ENCODE peak calls at places on chromosomes 5 and 9, in nine cellular contexts. J, S, L, O, C, D, Y, M and Q are unnamed samples.

GRCh38 chr9:100674419-100675122 is 96.7 kb downstream of the CAVIN4 start:
- DNase-seq in J (no peak), S (no peak), L (no peak), O (no peak), C (no peak), D (no peak), Y (no peak), M (no peak), Q (no peak)

GRCh38 chr5:103014983-103015382 is 105.0 kb downstream of the GIN1 start:
- DNase-seq in J (no peak), S (no peak), L (peak), O (no peak), C (no peak), D (peak), Y (no peak), M (peak), Q (peak)

GRCh38 chr9:16824545-16825041 is 45.9 kb downstream of the BNC2 start:
- DNase-seq in J (peak), S (no peak), L (peak), O (peak), C (no peak), D (peak), Y (no peak), M (peak), Q (peak)

GRCh38 chr9:112380102-112380581 is at the start of gene HSDL2:
- DNase-seq in J (peak), S (no peak), L (peak), O (no peak), C (peak), D (peak), Y (peak), M (peak), Q (peak)

GRCh38 chr9:125971050-125971449 is 223.9 kb downstream of the PBX3 start:
- DNase-seq in J (no peak), S (no peak), L (no peak), O (no peak), C (no peak), D (no peak), Y (no peak), M (no peak), Q (no peak)

GRCh38 chr5:111077678-111078077 is 6.2 kb downstream of the TSLP start:
- DNase-seq in J (no peak), S (no peak), L (no peak), O (no peak), C (no peak), D (no peak), Y (no peak), M (no peak), Q (no peak)

GRCh38 chr5:35856186-35857003 is at the start of gene IL7R:
- DNase-seq in J (no peak), S (no peak), L (peak), O (peak), C (no peak), D (no peak), Y (peak), M (peak), Q (peak)

GRCh38 chr9:87233916-87234455 is 263.7 kb upstream of the DAPK1 start:
- DNase-seq in J (no peak), S (no peak), L (no peak), O (no peak), C (peak), D (no peak), Y (no peak), M (no peak), Q (no peak)

GRCh38 chr9:5518937-5519319 is 8.6 kb downstream of the PDCD1LG2 start:
- DNase-seq in J (no peak), S (no peak), L (no peak), O (no peak), C (no peak), D (no peak), Y (no peak), M (no peak), Q (no peak)

GRCh38 chr5:124650960-124651662 is 95.3 kb downstream of the ZNF608 start:
- DNase-seq in J (no peak), S (peak), L (no peak), O (peak), C (no peak), D (no peak), Y (peak), M (peak), Q (peak)

GRCh38 chr5:79697222-79698164 is 7.9 kb downstream of the CMYA5 start:
- DNase-seq in J (no peak), S (no peak), L (peak), O (peak), C (no peak), D (peak), Y (no peak), M (peak), Q (peak)

GRCh38 chr5:119174578-119175163 is 103.8 kb downstream of the DMXL1 start:
- DNase-seq in J (no peak), S (no peak), L (no peak), O (no peak), C (no peak), D (no peak), Y (no peak), M (no peak), Q (no peak)

GRCh38 chr5:95960802-95961616 is 642 bp downstream of the ELL2 start:
- DNase-seq in J (peak), S (no peak), L (peak), O (peak), C (peak), D (peak), Y (peak), M (peak), Q (peak)

GRCh38 chr9:122364117-122364782 is 6.6 kb upstream of the PTGS1 start:
- DNase-seq in J (no peak), S (no peak), L (no peak), O (no peak), C (no peak), D (no peak), Y (no peak), M (peak), Q (no peak)

GRCh38 chr9:116417464-116417863 is 263.9 kb downstream of the PAPPA start:
- DNase-seq in J (no peak), S (no peak), L (no peak), O (no peak), C (no peak), D (peak), Y (no peak), M (no peak), Q (no peak)

GRCh38 chr5:141094481-141095262 is at the start of gene PCDHB2:
- DNase-seq in J (peak), S (no peak), L (peak), O (no peak), C (peak), D (peak), Y (no peak), M (peak), Q (peak)

GRCh38 chr5:34682926-34683623 is 26.9 kb downstream of the RAI14 start:
- DNase-seq in J (no peak), S (no peak), L (peak), O (no peak), C (no peak), D (no peak), Y (no peak), M (peak), Q (peak)

GRCh38 chr9:82810902-82811301 is 252.0 kb downstream of the RASEF start:
- DNase-seq in J (peak), S (no peak), L (peak), O (peak), C (no peak), D (peak), Y (no peak), M (peak), Q (peak)

GRCh38 chr9:92590386-92590785 is 54.6 kb upstream of the ECM2 start:
- DNase-seq in J (no peak), S (no peak), L (peak), O (no peak), C (peak), D (peak), Y (no peak), M (peak), Q (peak)

GRCh38 chr9:77708416-77708815 is 60.3 kb upstream of the GNA14 start:
- DNase-seq in J (no peak), S (no peak), L (peak), O (peak), C (no peak), D (peak), Y (no peak), M (peak), Q (peak)

GRCh38 chr5:177366528-177367322 is 9.0 kb downstream of the RGS14 start:
- DNase-seq in J (peak), S (peak), L (peak), O (peak), C (peak), D (peak), Y (no peak), M (peak), Q (peak)

GRCh38 chr5:178642351-178642909 is 15.6 kb upstream of the CLK4 start:
- DNase-seq in J (peak), S (peak), L (peak), O (peak), C (no peak), D (peak), Y (no peak), M (peak), Q (peak)

GRCh38 chr9:130860458-130861316 is 25.6 kb downstream of the ABL1 start:
- DNase-seq in J (peak), S (peak), L (peak), O (peak), C (peak), D (peak), Y (no peak), M (peak), Q (peak)

GRCh38 chr9:20479419-20480155 is 142.7 kb downstream of the MLLT3 start:
- DNase-seq in J (no peak), S (no peak), L (no peak), O (no peak), C (no peak), D (peak), Y (no peak), M (peak), Q (peak)

GRCh38 chr5:37717613-37718431 is 122.0 kb downstream of the GDNF start:
- DNase-seq in J (peak), S (no peak), L (peak), O (peak), C (no peak), D (peak), Y (no peak), M (peak), Q (peak)

GRCh38 chr5:179260324-179261070 is 84.8 kb downstream of the ADAMTS2 start:
- DNase-seq in J (no peak), S (no peak), L (no peak), O (no peak), C (no peak), D (no peak), Y (no peak), M (no peak), Q (no peak)

DNA sequence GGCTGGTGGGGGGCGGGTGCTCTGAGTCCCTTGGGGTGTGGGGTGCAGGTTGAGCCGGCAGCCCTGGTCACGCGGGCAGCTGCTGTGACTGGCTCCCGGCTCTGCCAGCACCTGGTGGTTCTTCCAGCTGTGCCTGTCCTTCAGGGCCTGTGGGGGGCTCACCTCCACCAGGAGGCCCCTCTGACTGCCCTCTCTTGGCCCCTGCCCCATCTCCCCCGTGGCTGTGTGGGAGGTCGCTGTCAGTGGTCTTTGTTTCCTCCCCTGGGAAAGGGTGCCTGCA is 3.3 kb downstream of the RXRA start:
- DNase-seq in J (no peak), S (no peak), L (no peak), O (no peak), C (no peak), D (no peak), Y (no peak), M (no peak), Q (no peak)
- H3K4me3 ChIP-seq in J (no peak), S (peak), L (no peak), O (no peak), C (peak), D (peak), Y (no peak), M (no peak), Q (no peak)

DNA sequence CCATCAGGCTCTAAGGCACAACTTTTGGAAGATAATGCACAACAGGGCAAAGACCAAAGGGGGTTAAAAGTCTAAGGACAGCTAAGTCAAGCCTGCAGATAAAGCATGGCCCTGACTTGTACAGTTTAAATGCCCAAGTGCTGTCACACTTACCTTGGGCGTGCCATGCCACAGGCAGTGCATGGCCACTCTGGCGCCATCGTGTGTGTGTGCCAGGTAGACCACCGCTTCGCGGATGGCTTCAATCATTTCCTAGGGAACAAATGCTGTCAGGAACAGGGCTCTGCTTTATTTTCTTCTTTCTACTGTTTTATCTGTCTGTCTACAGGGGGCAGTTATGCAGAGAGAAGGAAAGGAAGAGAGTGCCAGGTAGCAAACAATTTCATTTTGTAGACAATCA is 19.3 kb downstream of the PUM3 start:
- DNase-seq in J (peak), S (no peak), L (no peak), O (no peak), C (no peak), D (no peak), Y (no peak), M (no peak), Q (peak)
- TF ChIP-seq CTCF in J (peak), S (peak), L (peak), O (peak), C (no peak), D (peak), Y (peak), M (peak), Q (peak)

GRCh38 chr5:73299017-73299630 is 126.1 kb downstream of the TMEM174 start:
- DNase-seq in J (peak), S (no peak), L (no peak), O (no peak), C (no peak), D (peak), Y (no peak), M (no peak), Q (no peak)
- H3K4me3 ChIP-seq in J (peak), S (peak), L (peak), O (peak), C (peak), D (peak), Y (no peak), M (peak), Q (peak)

GRCh38 chr5:109688999-109689739 is 558 bp upstream of the MAN2A1 start:
- DNase-seq in J (peak), S (peak), L (peak), O (peak), C (peak), D (peak), Y (peak), M (peak), Q (peak)
- TF ChIP-seq CTCF in J (no peak), S (no peak), L (no peak), O (no peak), C (peak), D (no peak), Y (no peak), M (peak), Q (peak)

GRCh38 chr9:34629492-34629809 is 585 bp upstream of the ARID3C start:
- DNase-seq in J (no peak), S (no peak), L (no peak), O (no peak), C (no peak), D (no peak), Y (no peak), M (no peak), Q (no peak)

GRCh38 chr9:34627716-34628655 is 880 bp downstream of the ARID3C start:
- DNase-seq in J (no peak), S (no peak), L (no peak), O (no peak), C (no peak), D (no peak), Y (no peak), M (no peak), Q (no peak)

GRCh38 chr9:34630402-34631154 is 1.7 kb upstream of the ARID3C start:
- DNase-seq in J (no peak), S (no peak), L (no peak), O (no peak), C (no peak), D (peak), Y (no peak), M (no peak), Q (no peak)

GRCh38 chr9:34625087-34625486 is 3.8 kb downstream of the ARID3C start:
- DNase-seq in J (no peak), S (no peak), L (no peak), O (no peak), C (no peak), D (no peak), Y (no peak), M (no peak), Q (no peak)

DNA sequence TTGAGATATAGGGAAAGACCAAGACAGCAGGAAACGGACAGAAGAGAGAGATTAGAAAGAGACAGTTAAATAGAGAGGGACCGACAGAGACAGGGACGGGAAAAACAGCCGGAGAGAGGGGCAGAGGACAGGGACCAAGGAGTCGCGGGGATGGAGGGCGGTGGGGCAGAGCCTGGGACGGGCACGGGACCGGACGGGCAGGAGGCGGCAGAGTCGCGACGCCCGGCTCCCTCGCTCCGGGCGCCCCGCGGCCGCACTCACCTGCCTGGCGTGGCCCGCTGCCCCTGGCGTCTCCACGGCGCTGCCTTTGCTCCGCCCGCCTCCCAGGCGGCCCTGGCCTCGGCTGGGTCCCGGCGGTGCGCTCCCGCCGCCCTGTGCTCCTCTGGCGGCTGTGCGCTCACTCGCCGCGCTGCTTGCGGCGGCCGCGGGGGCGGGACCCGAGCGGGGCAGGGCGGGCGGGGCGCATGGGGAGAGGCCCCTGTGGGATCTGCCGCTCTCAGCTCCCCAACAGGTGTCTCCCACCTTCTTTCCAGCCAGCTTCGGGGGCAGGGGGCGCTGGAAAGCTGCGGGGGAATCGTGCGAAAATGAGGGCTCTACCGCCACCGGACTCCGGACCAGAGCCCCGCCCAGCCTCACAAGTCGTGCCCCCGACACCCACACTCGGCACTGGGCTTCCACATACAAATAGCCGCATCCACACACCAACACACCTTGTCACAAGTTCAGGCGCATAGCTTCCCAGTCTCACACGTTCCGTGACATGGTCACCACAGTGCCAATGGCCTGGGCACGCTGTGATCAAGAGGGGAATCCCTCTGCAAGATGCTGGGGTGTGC is at the start of gene ARID3C:
- DNase-seq in J (no peak), S (no peak), L (no peak), O (no peak), C (no peak), D (peak), Y (no peak), M (no peak), Q (no peak)
- H3K4me3 ChIP-seq in J (peak), S (peak), L (peak), O (peak), C (peak), D (peak), Y (no peak), M (peak), Q (peak)